ENCODE peak calls at places on chromosome 12, in ten cellular contexts. Y, G, P, L, C, U, N, I, E and K are unnamed samples.

GRCh38 chr12:122878780-122879612 is 16.9 kb downstream of the VPS37B start:
- DNase-seq in L (no peak), P (no peak), E (no peak), C (no peak), N (no peak), U (no peak), G (no peak), I (no peak), Y (no peak), K (no peak)

GRCh38 chr12:111313833-111314259 is 55.0 kb downstream of the PHETA1 start:
- DNase-seq in P (peak), I (peak), E (peak), Y (peak), G (peak), L (peak), U (peak), N (peak), C (peak), K (peak)

GRCh38 chr12:12791756-12792346 is 6.4 kb downstream of the APOLD1 start:
- DNase-seq in U (no peak), N (no peak), Y (peak), I (no peak), P (no peak), E (peak), C (no peak), G (peak), L (no peak), K (no peak)

GRCh38 chr12:754238-754816 is 1.9 kb downstream of the WNK1 start:
- DNase-seq in I (no peak), P (peak), G (no peak), U (no peak), E (peak), Y (no peak), N (no peak), L (no peak), C (no peak), K (no peak)

GRCh38 chr12:90102957-90103652 is 394.5 kb upstream of the ATP2B1 start:
- DNase-seq in U (peak), L (no peak), C (no peak), G (peak), P (peak), I (no peak), E (peak), N (no peak), Y (peak), K (no peak)

GRCh38 chr12:40622246-40622838 is 69.9 kb upstream of the CNTN1 start:
- DNase-seq in C (peak), E (peak), G (peak), Y (peak), P (no peak), N (peak), L (peak), U (peak), I (no peak), K (peak)

GRCh38 chr12:4859478-4860210 is 50.1 kb upstream of the KCNA1 start:
- DNase-seq in Y (no peak), I (no peak), N (no peak), L (no peak), C (no peak), G (no peak), U (no peak), P (no peak), E (no peak), K (no peak)

GRCh38 chr12:8834230-8834629 is 11.8 kb downstream of the A2ML1 start:
- DNase-seq in N (peak), E (no peak), Y (no peak), I (no peak), L (no peak), G (no peak), U (no peak), C (no peak), P (no peak), K (no peak)

GRCh38 chr12:68373836-68374314 is 41.7 kb upstream of the MDM1 start:
- DNase-seq in Y (no peak), G (no peak), P (no peak), U (no peak), L (no peak), N (no peak), E (no peak), C (peak), I (no peak), K (no peak)

GRCh38 chr12:100289011-100289410 is 22.0 kb downstream of the SCYL2 start:
- DNase-seq in U (no peak), I (no peak), Y (no peak), E (no peak), P (no peak), C (no peak), N (no peak), G (no peak), L (no peak), K (no peak)

GRCh38 chr12:100959481-100959880 is 164.9 kb downstream of the ANO4 start:
- DNase-seq in P (no peak), U (no peak), E (no peak), G (no peak), Y (peak), C (no peak), N (peak), L (no peak), I (no peak), K (no peak)